ENCODE peak calls at places on chromosome 6, in five cellular contexts. One of them, this sample, is unnamed. For H3K4me1 and H3K36me3, the result is how much of the 10 kb centered on the place peaks cover.

GRCh38 chr6:47787620-47788497 is 6.0 kb downstream of the OPN5 start:
- DNase-seq in CD8-positive, alpha-beta memory T cell: peak
- DNase-seq in psoas muscle: peak
- DNase-seq in small intestine: peak
- DNase-seq in stomach: peak
- DNase-seq in this sample: no peak

GRCh38 chr6:142927904-142928303 is 17.1 kb downstream of the HIVEP2 start:
- DNase-seq in psoas muscle: no peak
- DNase-seq in small intestine: peak
- DNase-seq in CD8-positive, alpha-beta memory T cell: no peak
- DNase-seq in stomach: no peak
- DNase-seq in this sample: no peak

GRCh38 chr6:107613980-107614379 is 124.1 kb downstream of the SOBP start:
- DNase-seq in small intestine: no peak
- DNase-seq in stomach: no peak
- DNase-seq in psoas muscle: no peak
- DNase-seq in CD8-positive, alpha-beta memory T cell: no peak
- DNase-seq in this sample: no peak

GRCh38 chr6:152267967-152268845 is 369.0 kb downstream of the SYNE1 start:
- DNase-seq in small intestine: peak
- DNase-seq in psoas muscle: no peak
- DNase-seq in CD8-positive, alpha-beta memory T cell: no peak
- DNase-seq in stomach: no peak
- DNase-seq in this sample: no peak

GRCh38 chr6:33453361-33454008 is 891 bp upstream of the ZBTB9 start:
- DNase-seq in stomach: no peak
- DNase-seq in small intestine: no peak
- DNase-seq in psoas muscle: no peak
- DNase-seq in CD8-positive, alpha-beta memory T cell: no peak
- DNase-seq in this sample: peak

GRCh38 chr6:28867078-28867414 is 56.7 kb downstream of the TRIM27 start:
- DNase-seq in stomach: no peak
- DNase-seq in small intestine: peak
- DNase-seq in CD8-positive, alpha-beta memory T cell: no peak
- DNase-seq in psoas muscle: no peak
- DNase-seq in this sample: no peak

GRCh38 chr6:119966484-119966883 is 616.9 kb upstream of the MAN1A1 start:
- DNase-seq in small intestine: no peak
- DNase-seq in stomach: no peak
- DNase-seq in psoas muscle: peak
- DNase-seq in CD8-positive, alpha-beta memory T cell: no peak
- DNase-seq in this sample: no peak

GRCh38 chr6:63844287-63844686 is 208.7 kb downstream of the PHF3 start:
- DNase-seq in stomach: no peak
- DNase-seq in psoas muscle: no peak
- DNase-seq in small intestine: no peak
- DNase-seq in CD8-positive, alpha-beta memory T cell: no peak
- DNase-seq in this sample: no peak

GRCh38 chr6:116374586-116374985 is 3.8 kb downstream of the DSE start:
- DNase-seq in CD8-positive, alpha-beta memory T cell: no peak
- DNase-seq in stomach: no peak
- DNase-seq in psoas muscle: no peak
- DNase-seq in small intestine: no peak
- DNase-seq in this sample: no peak

GRCh38 chr6:722608-723007 is 29.7 kb upstream of the EXOC2 start:
- DNase-seq in psoas muscle: no peak
- DNase-seq in stomach: no peak
- DNase-seq in small intestine: no peak
- DNase-seq in CD8-positive, alpha-beta memory T cell: no peak
- DNase-seq in this sample: no peak

GRCh38 chr6:119162134-119162761 is 83.8 kb upstream of the FAM184A start:
- DNase-seq in small intestine: no peak
- DNase-seq in psoas muscle: no peak
- DNase-seq in CD8-positive, alpha-beta memory T cell: no peak
- DNase-seq in stomach: no peak
- DNase-seq in this sample: no peak

GRCh38 chr6:106974999-106975698 is 620 bp upstream of the CD24 start:
- DNase-seq in CD8-positive, alpha-beta memory T cell: no peak
- DNase-seq in psoas muscle: peak
- DNase-seq in small intestine: peak
- DNase-seq in stomach: peak
- DNase-seq in this sample: no peak

GRCh38 chr6:149717255-149717587 is 680 bp downstream of the LATS1 start:
- DNase-seq in stomach: no peak
- DNase-seq in small intestine: no peak
- DNase-seq in CD8-positive, alpha-beta memory T cell: no peak
- DNase-seq in psoas muscle: no peak
- DNase-seq in this sample: no peak

GRCh38 chr6:28803337-28803709 is 120.5 kb downstream of the TRIM27 start:
- DNase-seq in stomach: no peak
- DNase-seq in small intestine: no peak
- DNase-seq in psoas muscle: no peak
- DNase-seq in CD8-positive, alpha-beta memory T cell: no peak
- DNase-seq in this sample: no peak

GRCh38 chr6:28207244-28208179 is 17.6 kb upstream of the ZSCAN9 start:
- DNase-seq in CD8-positive, alpha-beta memory T cell: no peak
- DNase-seq in psoas muscle: no peak
- DNase-seq in stomach: no peak
- DNase-seq in small intestine: peak
- DNase-seq in this sample: no peak

GRCh38 chr6:72554761-72555221 is 67.1 kb upstream of the KCNQ5 start:
- DNase-seq in CD8-positive, alpha-beta memory T cell: no peak
- DNase-seq in small intestine: no peak
- DNase-seq in psoas muscle: no peak
- DNase-seq in stomach: no peak
- DNase-seq in this sample: no peak

GRCh38 chr6:100665041-100665380 is 200.3 kb upstream of the SIM1 start:
- DNase-seq in small intestine: no peak
- DNase-seq in stomach: no peak
- DNase-seq in CD8-positive, alpha-beta memory T cell: no peak
- DNase-seq in psoas muscle: no peak
- DNase-seq in this sample: no peak

GRCh38 chr6:21845018-21845417 is 251.5 kb downstream of the SOX4 start:
- DNase-seq in CD8-positive, alpha-beta memory T cell: no peak
- DNase-seq in small intestine: no peak
- DNase-seq in stomach: no peak
- DNase-seq in psoas muscle: no peak
- DNase-seq in this sample: no peak

GRCh38 chr6:141470810-141471209 is 661.9 kb upstream of the GJE1 start:
- DNase-seq in psoas muscle: no peak
- DNase-seq in CD8-positive, alpha-beta memory T cell: no peak
- DNase-seq in small intestine: no peak
- DNase-seq in stomach: no peak
- DNase-seq in this sample: no peak

GRCh38 chr6:40455686-40456389 is 131.3 kb downstream of the LRFN2 start:
- DNase-seq in small intestine: no peak
- DNase-seq in stomach: no peak
- DNase-seq in CD8-positive, alpha-beta memory T cell: no peak
- DNase-seq in psoas muscle: no peak
- DNase-seq in this sample: no peak

GRCh38 chr6:6803180-6803978 is 214.9 kb downstream of the LY86 start:
- DNase-seq in small intestine: peak
- DNase-seq in psoas muscle: no peak
- DNase-seq in stomach: peak
- DNase-seq in CD8-positive, alpha-beta memory T cell: no peak
- DNase-seq in this sample: no peak

GRCh38 chr6:112936476-112936875 is 589.3 kb downstream of the RFPL4B start:
- DNase-seq in psoas muscle: no peak
- DNase-seq in CD8-positive, alpha-beta memory T cell: no peak
- DNase-seq in small intestine: no peak
- DNase-seq in stomach: no peak
- DNase-seq in this sample: no peak

GRCh38 chr6:115891111-115891669 is 169.5 kb downstream of the FRK start:
- DNase-seq in stomach: no peak
- DNase-seq in CD8-positive, alpha-beta memory T cell: no peak
- DNase-seq in psoas muscle: no peak
- DNase-seq in small intestine: no peak
- DNase-seq in this sample: no peak

GRCh38 chr6:117605169-117605826 is 3.0 kb upstream of the GOPC start:
- DNase-seq in psoas muscle: no peak
- DNase-seq in CD8-positive, alpha-beta memory T cell: peak
- DNase-seq in small intestine: peak
- DNase-seq in stomach: peak
- DNase-seq in this sample: no peak

GRCh38 chr6:33880104-33880678 is 76.4 kb upstream of the MLN start:
- DNase-seq in psoas muscle: peak
- DNase-seq in small intestine: no peak
- DNase-seq in CD8-positive, alpha-beta memory T cell: no peak
- DNase-seq in stomach: no peak
- DNase-seq in this sample: no peak

GRCh38 chr6:25314776-25315175 is 35.6 kb downstream of the CARMIL1 start:
- DNase-seq in small intestine: no peak
- DNase-seq in CD8-positive, alpha-beta memory T cell: no peak
- DNase-seq in psoas muscle: no peak
- DNase-seq in stomach: no peak
- DNase-seq in this sample: no peak

GRCh38 chr6:25315778-25316177 is 36.6 kb downstream of the CARMIL1 start:
- DNase-seq in small intestine: no peak
- DNase-seq in CD8-positive, alpha-beta memory T cell: no peak
- DNase-seq in psoas muscle: no peak
- DNase-seq in stomach: no peak
- DNase-seq in this sample: no peak

GRCh38 chr6:25316626-25317025 is 37.5 kb downstream of the CARMIL1 start:
- DNase-seq in stomach: no peak
- DNase-seq in CD8-positive, alpha-beta memory T cell: no peak
- DNase-seq in psoas muscle: no peak
- DNase-seq in small intestine: no peak
- DNase-seq in this sample: no peak

GRCh38 chr6:25312703-25313102 is 33.5 kb downstream of the CARMIL1 start:
- DNase-seq in stomach: no peak
- DNase-seq in CD8-positive, alpha-beta memory T cell: no peak
- DNase-seq in small intestine: no peak
- DNase-seq in psoas muscle: no peak
- DNase-seq in this sample: no peak

DNA sequence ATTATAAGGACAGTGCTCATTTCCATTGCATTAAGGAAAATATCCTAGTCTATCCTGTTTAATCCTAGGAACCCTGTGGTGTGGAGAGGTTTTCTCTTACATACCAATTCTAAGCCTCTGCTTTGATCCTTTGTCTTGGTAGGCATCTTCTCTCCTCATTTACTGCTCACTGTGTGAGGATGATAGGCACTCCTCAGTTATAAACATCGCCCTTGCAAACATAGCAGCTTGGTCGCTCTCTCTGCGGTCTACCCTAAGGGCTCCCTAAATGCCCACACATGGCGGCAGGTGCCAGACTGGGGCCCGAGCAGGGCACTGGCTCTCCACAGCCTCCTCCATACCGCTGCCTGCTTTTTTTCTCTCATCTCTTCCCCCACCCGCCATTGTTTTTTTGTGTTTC is 36.0 kb downstream of the CARMIL1 start:
- DNase-seq in psoas muscle: no peak
- DNase-seq in small intestine: no peak
- DNase-seq in CD8-positive, alpha-beta memory T cell: no peak
- DNase-seq in stomach: no peak
- DNase-seq in this sample: no peak
- H3K4me1 ChIP-seq in psoas muscle: under half
- H3K4me1 ChIP-seq in small intestine: under half
- H3K4me1 ChIP-seq in CD8-positive, alpha-beta memory T cell: under half
- H3K4me1 ChIP-seq in stomach: half or more
- H3K4me1 ChIP-seq in this sample: under half

DNA sequence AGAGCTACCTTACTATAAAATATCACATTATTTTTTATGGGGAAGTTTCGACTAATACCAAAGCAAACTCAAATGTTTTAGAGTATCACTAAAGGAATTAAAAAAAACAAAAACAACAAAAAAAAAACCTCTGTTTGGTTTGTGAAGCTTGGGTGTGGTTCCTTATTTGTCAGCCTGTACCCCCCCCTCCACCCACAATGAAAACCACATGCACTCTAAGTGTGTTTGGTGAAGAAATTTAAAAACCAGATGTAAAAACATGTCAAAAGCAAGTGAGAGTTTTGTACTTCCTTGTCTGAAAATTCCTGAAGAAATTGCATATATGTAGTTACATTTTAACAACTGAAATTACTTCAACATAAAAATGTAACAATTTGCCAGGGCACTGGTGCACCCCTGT is 3.1 kb downstream of the STK38 start:
- DNase-seq in stomach: no peak
- DNase-seq in small intestine: peak
- DNase-seq in CD8-positive, alpha-beta memory T cell: peak
- DNase-seq in psoas muscle: no peak
- DNase-seq in this sample: no peak
- H3K4me3 ChIP-seq in stomach: no peak
- H3K4me3 ChIP-seq in small intestine: no peak
- H3K4me3 ChIP-seq in CD8-positive, alpha-beta memory T cell: peak
- H3K4me3 ChIP-seq in psoas muscle: no peak
- H3K4me3 ChIP-seq in this sample: no peak

GRCh38 chr6:35083507-35083906 is 57.6 kb downstream of the TCP11 start:
- DNase-seq in CD8-positive, alpha-beta memory T cell: no peak
- DNase-seq in small intestine: peak
- DNase-seq in psoas muscle: no peak
- DNase-seq in stomach: no peak
- DNase-seq in this sample: no peak

GRCh38 chr6:35082733-35083403 is 58.3 kb downstream of the TCP11 start:
- DNase-seq in CD8-positive, alpha-beta memory T cell: no peak
- DNase-seq in psoas muscle: no peak
- DNase-seq in small intestine: no peak
- DNase-seq in stomach: no peak
- DNase-seq in this sample: no peak

GRCh38 chr6:35080821-35081425 is 60.2 kb downstream of the TCP11 start:
- DNase-seq in CD8-positive, alpha-beta memory T cell: no peak
- DNase-seq in small intestine: no peak
- DNase-seq in psoas muscle: no peak
- DNase-seq in stomach: no peak
- DNase-seq in this sample: no peak

GRCh38 chr6:35081426-35081851 is 59.7 kb downstream of the TCP11 start:
- DNase-seq in psoas muscle: no peak
- DNase-seq in small intestine: no peak
- DNase-seq in CD8-positive, alpha-beta memory T cell: no peak
- DNase-seq in stomach: no peak
- DNase-seq in this sample: no peak

GRCh38 chr6:35082046-35082732 is 59.0 kb downstream of the TCP11 start:
- DNase-seq in small intestine: no peak
- DNase-seq in stomach: no peak
- DNase-seq in CD8-positive, alpha-beta memory T cell: no peak
- DNase-seq in psoas muscle: no peak
- DNase-seq in this sample: no peak
- H3K36me3 ChIP-seq in small intestine: under half
- H3K36me3 ChIP-seq in stomach: half or more
- H3K36me3 ChIP-seq in CD8-positive, alpha-beta memory T cell: under half
- H3K36me3 ChIP-seq in psoas muscle: under half
- H3K36me3 ChIP-seq in this sample: half or more

DNA sequence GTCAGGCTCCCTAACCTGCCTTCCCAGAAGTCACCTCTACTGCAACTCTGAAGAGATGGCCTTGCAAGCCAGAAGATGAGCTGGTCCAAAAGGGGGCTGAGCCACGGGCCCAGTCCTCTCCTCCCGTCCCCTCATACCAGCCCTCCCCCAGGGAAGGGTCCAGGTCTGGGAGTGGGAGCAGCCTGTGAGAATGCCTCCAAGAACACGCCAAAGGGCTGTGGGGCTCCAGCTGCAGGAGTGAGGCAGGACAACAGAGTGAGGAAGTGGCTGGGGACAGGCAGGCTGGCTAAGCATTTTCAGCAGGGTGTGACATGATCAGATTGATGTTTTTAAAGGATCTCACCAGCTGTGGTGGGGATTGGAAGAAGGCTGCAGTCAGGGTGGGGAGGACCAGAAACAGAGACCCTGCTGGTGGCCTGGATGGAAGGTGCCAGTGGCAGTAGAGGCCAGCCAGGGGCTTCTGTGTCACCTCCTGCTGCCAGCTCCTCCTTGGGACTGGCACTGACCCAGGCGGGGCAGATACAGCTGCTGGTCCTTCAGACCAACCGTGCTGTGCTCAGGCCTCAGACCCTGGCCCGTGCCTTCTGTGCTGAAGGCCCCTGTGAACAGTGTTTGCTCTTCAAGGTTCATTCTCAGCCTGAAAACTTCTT is 257.6 kb downstream of the NRN1 start:
- DNase-seq in small intestine: no peak
- DNase-seq in CD8-positive, alpha-beta memory T cell: no peak
- DNase-seq in stomach: no peak
- DNase-seq in psoas muscle: no peak
- DNase-seq in this sample: no peak
- H3K4me1 ChIP-seq in small intestine: under half
- H3K4me1 ChIP-seq in CD8-positive, alpha-beta memory T cell: under half
- H3K4me1 ChIP-seq in stomach: under half
- H3K4me1 ChIP-seq in psoas muscle: half or more
- H3K4me1 ChIP-seq in this sample: under half